ENCODE peak calls at places on chromosomes 3 and 15, in five cellular contexts. One of them, this sample, is unnamed.

GRCh38 chr3:67848299-67848698 is 193.9 kb upstream of the SUCLG2 start:
- DNase-seq in activated gamma-delta T cell treated with Interleukin-2 at 50 U/mL for 16 hours: no peak
- DNase-seq in heart right ventricle: no peak
- DNase-seq in cardiac fibroblast: no peak
- DNase-seq in AG08396: no peak
- DNase-seq in this sample: no peak

GRCh38 chr15:64842099-64842940 is 605 bp downstream of the PLEKHO2 start:
- DNase-seq in activated gamma-delta T cell treated with Interleukin-2 at 50 U/mL for 16 hours: no peak
- DNase-seq in heart right ventricle: no peak
- DNase-seq in cardiac fibroblast: peak
- DNase-seq in AG08396: no peak
- DNase-seq in this sample: no peak

GRCh38 chr3:61493339-61493738 is 68.0 kb upstream of the PTPRG start:
- DNase-seq in activated gamma-delta T cell treated with Interleukin-2 at 50 U/mL for 16 hours: no peak
- DNase-seq in heart right ventricle: no peak
- DNase-seq in cardiac fibroblast: no peak
- DNase-seq in AG08396: no peak
- DNase-seq in this sample: no peak

GRCh38 chr3:16761576-16761975 is 123.2 kb upstream of the PLCL2 start:
- DNase-seq in activated gamma-delta T cell treated with Interleukin-2 at 50 U/mL for 16 hours: no peak
- DNase-seq in heart right ventricle: no peak
- DNase-seq in cardiac fibroblast: peak
- DNase-seq in AG08396: no peak
- DNase-seq in this sample: no peak

GRCh38 chr3:119884161-119884557 is 102.3 kb downstream of the NR1I2 start:
- DNase-seq in activated gamma-delta T cell treated with Interleukin-2 at 50 U/mL for 16 hours: no peak
- DNase-seq in heart right ventricle: no peak
- DNase-seq in cardiac fibroblast: no peak
- DNase-seq in AG08396: no peak
- DNase-seq in this sample: no peak

GRCh38 chr3:55017876-55018275 is 90.0 kb upstream of the LRTM1 start:
- DNase-seq in activated gamma-delta T cell treated with Interleukin-2 at 50 U/mL for 16 hours: no peak
- DNase-seq in heart right ventricle: no peak
- DNase-seq in cardiac fibroblast: no peak
- DNase-seq in AG08396: no peak
- DNase-seq in this sample: no peak

GRCh38 chr3:113167929-113168771 is 43.2 kb upstream of the BOC start:
- DNase-seq in activated gamma-delta T cell treated with Interleukin-2 at 50 U/mL for 16 hours: no peak
- DNase-seq in heart right ventricle: no peak
- DNase-seq in cardiac fibroblast: no peak
- DNase-seq in AG08396: no peak
- DNase-seq in this sample: no peak

GRCh38 chr3:173584093-173584833 is 186.7 kb downstream of the NLGN1 start:
- DNase-seq in activated gamma-delta T cell treated with Interleukin-2 at 50 U/mL for 16 hours: no peak
- DNase-seq in heart right ventricle: no peak
- DNase-seq in cardiac fibroblast: peak
- DNase-seq in AG08396: peak
- DNase-seq in this sample: peak

GRCh38 chr3:2543247-2543646 is 444.6 kb downstream of the CNTN4 start:
- DNase-seq in activated gamma-delta T cell treated with Interleukin-2 at 50 U/mL for 16 hours: no peak
- DNase-seq in heart right ventricle: no peak
- DNase-seq in cardiac fibroblast: no peak
- DNase-seq in AG08396: no peak
- DNase-seq in this sample: no peak

This sample was measured in ACHN.